ENCODE peak calls at places on chromosomes 6 and 20, in eight cellular contexts. L is KBM-7, Q is GM03348, I is tibial nerve, O is HCT116, U is choroid plexus epithelial cell, Y is foreskin fibroblast, H is Right ventricle myocardium superior. N is an unnamed sample.

GRCh38 chr6:104381907-104382306 is 477.8 kb downstream of the HACE1 start:
- DNase-seq in Q (no peak), U (no peak), H (no peak), O (no peak), I (no peak), Y (no peak), L (no peak), N (no peak)

GRCh38 chr20:36827541-36828279 is 48.2 kb upstream of the TLDC2 start:
- DNase-seq in O (no peak), H (peak; percentile 80), Q (no peak), U (no peak), Y (no peak), L (no peak), I (no peak), N (no peak)

GRCh38 chr6:43891072-43891870 is 121.3 kb downstream of the VEGFA start:
- DNase-seq in O (no peak), Q (no peak), Y (no peak), L (no peak), H (no peak), I (no peak), U (no peak), N (no peak)

GRCh38 chr6:37688088-37688850 is 9.4 kb downstream of the MDGA1 start:
- DNase-seq in H (no peak), U (no peak), I (no peak), L (no peak), O (no peak), Q (no peak), Y (no peak), N (no peak)

GRCh38 chr6:98787961-98788360 is 46.4 kb upstream of the POU3F2 start:
- DNase-seq in Y (no peak), Q (no peak), I (no peak), U (no peak), H (no peak), O (no peak), L (no peak), N (no peak)

GRCh38 chr6:10310826-10311225 is 104.0 kb downstream of the TFAP2A start:
- DNase-seq in I (no peak), U (no peak), O (peak; percentile 16), Y (no peak), Q (no peak), L (no peak), H (no peak), N (no peak)

GRCh38 chr6:55898342-55898741 is 23.0 kb upstream of the BMP5 start:
- DNase-seq in O (no peak), Y (peak; percentile 9), Q (no peak), H (no peak), L (no peak), U (peak; percentile 71), I (no peak), N (no peak)

GRCh38 chr20:51661609-51662178 is 106.5 kb downstream of the ATP9A start:
- DNase-seq in I (no peak), L (no peak), Q (peak; percentile 29), H (no peak), U (no peak), Y (peak; percentile 28), O (peak; percentile 96), N (peak; percentile 27)

GRCh38 chr20:62296724-62297448 is 5.9 kb upstream of the ADRM1 start:
- DNase-seq in I (no peak), L (no peak), U (no peak), Q (no peak), Y (no peak), H (no peak), O (no peak), N (no peak)

N was measured in stimulated activated CD4-positive, alpha-beta T cell treated with anti-CD3 and anti-CD28 coated beads, Interleukin-2, amount 100 ng/mL, for 48 hours.